ENCODE peak calls at places on chromosomes 3 and 15, in five cellular contexts. I, Q, S, N and J are unnamed samples.

GRCh38 chr15:73683624-73684536 is at the start of gene CD276:
- DNase-seq in Q (peak), I (peak), S (peak), N (peak), J (peak)

GRCh38 chr3:179182892-179183291 is 34.7 kb downstream of the PIK3CA start:
- DNase-seq in I (no peak), S (no peak), Q (no peak), N (no peak), J (no peak)

GRCh38 chr15:68352401-68353062 is 75.0 kb downstream of the FEM1B start:
- DNase-seq in S (no peak), I (peak), Q (peak), N (no peak), J (peak)

GRCh38 chr15:84840741-84841429 is 23.7 kb downstream of the ALPK3 start:
- DNase-seq in I (peak), S (no peak), N (no peak), Q (peak), J (no peak)

GRCh38 chr3:27632431-27633223 is 89.5 kb downstream of the EOMES start:
- DNase-seq in I (peak), S (no peak), N (no peak), Q (no peak), J (peak)

GRCh38 chr15:52021128-52021671 is 2.2 kb downstream of the MAPK6 start:
- DNase-seq in N (no peak), S (no peak), Q (peak), I (peak), J (peak)

GRCh38 chr15:56040081-56041035 is 46.9 kb upstream of the NEDD4 start:
- DNase-seq in N (peak), Q (peak), I (peak), S (no peak), J (peak)

GRCh38 chr15:40258544-40258943 is 19.7 kb downstream of the PAK6 start:
- DNase-seq in S (no peak), Q (no peak), N (no peak), I (no peak), J (peak)

GRCh38 chr15:100131321-100132224 is 210.2 kb downstream of the ADAMTS17 start:
- DNase-seq in Q (peak), S (no peak), I (peak), N (no peak), J (peak)

GRCh38 chr3:21913791-21914190 is 162.8 kb upstream of the ZNF385D start:
- DNase-seq in Q (peak), S (no peak), I (peak), N (no peak), J (no peak)

GRCh38 chr3:172449468-172450149 is 1.4 kb upstream of the GHSR start:
- DNase-seq in S (peak), N (peak), I (peak), Q (peak), J (peak)

GRCh38 chr15:40793216-40793989 is 13.5 kb upstream of the ZFYVE19 start:
- DNase-seq in S (no peak), Q (peak), I (peak), N (no peak), J (peak)

GRCh38 chr3:196968233-196969000 is at the start of gene PIGZ:
- DNase-seq in S (peak), N (no peak), I (no peak), Q (no peak), J (peak)

GRCh38 chr3:7978104-7978457 is 523.5 kb upstream of the LMCD1 start:
- DNase-seq in N (peak), S (no peak), Q (no peak), I (no peak), J (no peak)

GRCh38 chr15:36658321-36658720 is 78.9 kb downstream of the CDIN1 start:
- DNase-seq in N (no peak), I (peak), Q (no peak), S (no peak), J (no peak)

GRCh38 chr3:147652682-147653081 is 243.5 kb downstream of the ZIC1 start:
- DNase-seq in N (no peak), S (no peak), Q (no peak), I (peak), J (no peak)

GRCh38 chr3:155270485-155271342 is 22.8 kb downstream of the STRIT1 start:
- DNase-seq in Q (no peak), I (no peak), S (no peak), N (no peak), J (peak)

GRCh38 chr3:194381460-194381875 is 11.9 kb upstream of the LRRC15 start:
- DNase-seq in N (no peak), I (no peak), S (no peak), Q (no peak), J (no peak)

GRCh38 chr3:125104639-125105038 is 48.8 kb upstream of the HEG1 start:
- DNase-seq in I (peak), S (no peak), N (no peak), Q (no peak), J (no peak)

GRCh38 chr3:4670352-4670751 is 177.2 kb downstream of the ITPR1 start:
- DNase-seq in N (no peak), S (no peak), Q (peak), I (no peak), J (peak)

GRCh38 chr3:124483915-124484470 is 246.3 kb upstream of the UMPS start:
- DNase-seq in Q (peak), N (no peak), I (peak), S (no peak), J (no peak)

GRCh38 chr3:155312781-155313180 is 19.3 kb upstream of the STRIT1 start:
- DNase-seq in N (no peak), Q (no peak), S (no peak), I (no peak), J (no peak)

GRCh38 chr3:158842946-158843345 is 41.1 kb downstream of the MFSD1 start:
- DNase-seq in Q (no peak), I (no peak), S (no peak), N (no peak), J (no peak)

GRCh38 chr3:33218072-33218445 is 551 bp downstream of the SUSD5 start:
- DNase-seq in Q (peak), N (peak), S (no peak), I (no peak), J (no peak)

GRCh38 chr3:28575100-28575747 is 226.6 kb upstream of the AZI2 start:
- DNase-seq in S (no peak), N (peak), Q (peak), I (no peak), J (no peak)

GRCh38 chr15:57171414-57171813 is 204.9 kb upstream of the CGNL1 start:
- DNase-seq in I (peak), N (no peak), Q (no peak), S (no peak), J (no peak)

GRCh38 chr15:88904257-88904807 is 8.8 kb downstream of the MFGE8 start:
- DNase-seq in I (no peak), Q (no peak), N (no peak), S (no peak), J (no peak)

GRCh38 chr3:65186268-65186667 is 498.5 kb upstream of the ADAMTS9 start:
- DNase-seq in N (no peak), Q (no peak), I (no peak), S (no peak), J (no peak)

GRCh38 chr3:30924763-30925162 is 30.3 kb upstream of the GADL1 start:
- DNase-seq in N (no peak), Q (no peak), S (no peak), I (peak), J (peak)

GRCh38 chr3:56111651-56112250 is 356.5 kb downstream of the ERC2 start:
- DNase-seq in N (no peak), Q (no peak), I (no peak), S (no peak), J (no peak)

DNA sequence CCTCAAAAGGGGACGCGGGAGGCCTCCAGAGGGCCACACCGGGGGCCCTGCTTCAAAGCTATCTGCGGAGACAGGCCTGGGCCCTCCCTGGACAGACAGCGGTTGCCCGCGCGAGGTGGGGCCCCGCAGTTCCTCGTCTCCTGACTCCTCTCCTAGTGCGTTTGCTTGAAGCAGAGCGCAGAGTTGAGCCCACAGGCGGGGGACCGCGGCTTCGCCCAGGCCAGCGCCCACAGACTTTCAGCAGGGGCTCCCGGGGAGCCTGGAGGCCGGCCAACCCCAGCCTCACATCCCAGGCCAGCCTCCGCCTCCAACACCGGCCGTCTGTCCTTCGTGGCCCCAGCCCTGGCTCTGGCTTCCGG is 540 bp upstream of the ADAMTS7 start:
- DNase-seq in I (no peak), Q (no peak), N (no peak), S (no peak), J (no peak)
- H4K91ac ChIP-seq in I (peak), Q (peak), N (no peak), S (no peak), J (peak)

GRCh38 chr3:186192823-186193222 is 83.9 kb upstream of the ETV5 start:
- DNase-seq in Q (no peak), S (no peak), I (no peak), N (no peak), J (no peak)
- H4K8ac ChIP-seq in Q (no peak), S (no peak), I (no peak), N (no peak), J (no peak)

DNA sequence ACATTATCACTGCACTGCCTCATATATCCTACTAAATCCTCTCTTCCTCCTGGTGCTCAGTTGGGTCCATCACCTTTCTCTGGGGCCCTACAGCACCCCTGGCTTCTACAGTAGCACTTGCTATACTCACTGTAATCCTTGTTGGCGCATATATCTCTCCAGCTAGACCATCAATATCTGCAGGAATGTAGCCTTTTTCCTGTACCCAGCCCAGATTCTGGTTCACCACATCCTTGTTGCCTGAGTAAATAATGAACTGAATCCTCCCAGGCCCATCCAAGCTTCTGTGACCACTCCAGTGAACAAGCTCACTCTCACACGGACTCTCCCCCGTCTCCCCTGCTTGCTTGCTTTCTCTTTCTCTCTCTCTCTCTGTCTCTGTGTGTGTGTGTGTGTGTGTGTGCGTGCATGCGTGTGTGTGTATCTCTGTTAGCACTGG is 62.5 kb upstream of the LIPC start:
- DNase-seq in I (peak), S (no peak), Q (peak), N (no peak), J (no peak)
- H3K4me3 ChIP-seq in I (peak), S (no peak), Q (no peak), N (no peak), J (no peak)

DNA sequence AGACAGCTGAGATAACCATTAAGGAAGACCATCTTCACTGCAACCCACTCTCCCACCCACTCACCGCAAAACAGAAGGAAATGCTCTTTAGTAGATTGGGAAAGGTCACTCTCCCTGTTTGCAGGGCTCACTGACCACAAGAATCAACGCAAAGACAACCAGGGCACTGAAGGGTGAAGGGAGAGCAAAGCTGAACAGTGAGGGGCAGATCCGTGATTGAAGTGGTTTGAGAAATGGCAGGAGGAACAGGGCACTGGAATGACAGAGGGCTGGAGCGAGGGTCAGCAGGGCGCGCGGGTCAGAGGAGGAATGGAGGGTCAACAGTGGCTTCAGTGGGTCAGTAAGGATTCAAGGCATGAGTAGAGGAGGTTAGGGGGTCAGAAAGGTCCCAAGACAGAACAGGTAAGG is 505 bp downstream of the MESD start:
- DNase-seq in N (peak), Q (no peak), I (no peak), S (no peak), J (no peak)
- H4K91ac ChIP-seq in N (no peak), Q (peak), I (peak), S (peak), J (peak)

GRCh38 chr3:13684350-13684749 is 135.4 kb downstream of the FBLN2 start:
- DNase-seq in I (no peak), Q (no peak), N (no peak), S (no peak), J (no peak)

GRCh38 chr3:13682331-13683013 is 133.5 kb downstream of the FBLN2 start:
- DNase-seq in N (no peak), S (no peak), I (no peak), Q (no peak), J (no peak)

GRCh38 chr3:13683772-13684171 is 134.8 kb downstream of the FBLN2 start:
- DNase-seq in I (no peak), S (no peak), N (no peak), Q (no peak), J (no peak)

GRCh38 chr3:13681931-13682330 is 133.0 kb downstream of the FBLN2 start:
- DNase-seq in Q (no peak), S (no peak), N (no peak), I (no peak), J (no peak)

GRCh38 chr3:13683288-13683687 is 134.4 kb downstream of the FBLN2 start:
- DNase-seq in S (no peak), N (no peak), I (no peak), Q (no peak), J (no peak)
- H4K8ac ChIP-seq in S (no peak), N (no peak), I (no peak), Q (no peak), J (no peak)